ENCODE peak calls at places on chromosomes 12 and 14, in four cellular contexts. R, T, D and B are unnamed samples.

GRCh38 chr14:105294142-105294597 is 6.6 kb downstream of the BRF1 start:
- DNase-seq in R (no peak), T (no peak), D (no peak), B (no peak)

GRCh38 chr14:72558721-72559120 is 335.2 kb downstream of the DPF3 start:
- DNase-seq in R (no peak), T (no peak), D (no peak), B (no peak)

GRCh38 chr12:68633614-68634558 is 23.2 kb downstream of the RAP1B start:
- DNase-seq in R (no peak), T (no peak), D (no peak), B (no peak)

GRCh38 chr12:112837629-112838191 is 46.2 kb downstream of the RPH3A start:
- DNase-seq in R (no peak), T (no peak), D (peak), B (no peak)

GRCh38 chr12:109645708-109646107 is 67.9 kb upstream of the FAM222A start:
- DNase-seq in R (no peak), T (no peak), D (no peak), B (no peak)

GRCh38 chr12:112005419-112006395 is 7.3 kb downstream of the TMEM116 start:
- DNase-seq in R (peak), T (no peak), D (no peak), B (peak)

GRCh38 chr12:47938093-47938492 is 25.3 kb upstream of the TMEM106C start:
- DNase-seq in R (no peak), T (no peak), D (no peak), B (no peak)

GRCh38 chr12:113689047-113689610 is 217.5 kb upstream of the LHX5 start:
- DNase-seq in R (no peak), T (no peak), D (no peak), B (no peak)

DNA sequence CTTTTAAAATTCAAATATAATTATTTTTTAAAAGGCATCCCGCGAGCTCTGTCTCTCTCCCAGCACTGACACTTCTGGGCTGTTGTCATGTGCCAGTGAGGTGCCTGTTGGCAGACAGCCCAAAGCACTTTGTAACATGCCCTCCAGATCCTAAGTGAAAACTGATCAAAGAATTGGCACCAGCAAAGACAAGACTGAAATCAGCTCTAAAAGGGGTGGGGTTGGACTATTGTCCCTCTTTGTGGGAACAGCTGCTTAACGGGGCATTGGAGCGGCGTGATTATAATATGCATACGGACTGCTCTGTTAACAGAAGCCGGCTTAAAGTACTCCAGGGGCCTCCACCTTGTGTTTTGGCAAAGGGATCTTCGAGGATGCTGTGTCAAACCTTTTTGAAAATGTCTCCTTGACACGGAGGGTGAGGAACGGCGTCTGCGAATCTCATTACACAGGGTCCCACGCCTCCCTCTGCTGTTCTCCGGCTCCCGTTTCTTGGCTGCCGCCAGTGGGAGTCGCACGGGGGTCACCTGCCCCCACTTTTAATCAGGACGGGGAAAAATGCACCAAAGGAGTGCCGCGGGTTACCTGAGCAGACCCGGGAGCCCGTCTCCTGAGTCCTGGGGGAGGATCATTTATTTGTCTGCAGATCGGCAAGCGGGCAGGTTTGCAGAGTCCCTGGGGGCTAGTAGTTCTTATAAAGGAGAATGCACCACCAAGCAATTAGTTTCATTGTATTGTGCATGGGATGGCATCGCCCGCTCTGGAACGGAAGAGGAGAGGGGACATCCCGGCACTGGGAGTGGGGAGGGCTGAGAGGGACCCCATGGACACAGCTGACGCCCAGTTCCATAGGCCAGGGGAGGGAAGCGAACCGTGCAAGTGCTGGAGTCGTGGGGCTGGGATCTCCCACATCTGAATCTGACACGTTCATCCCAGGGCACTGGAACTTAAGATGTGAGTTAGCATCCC is 44.3 kb downstream of the SPRING1 start:
- DNase-seq in R (no peak), T (no peak), D (peak), B (no peak)
- TF ChIP-seq FOXM1 in R (no peak), T (no peak), D (no peak), B (no peak)

DNA sequence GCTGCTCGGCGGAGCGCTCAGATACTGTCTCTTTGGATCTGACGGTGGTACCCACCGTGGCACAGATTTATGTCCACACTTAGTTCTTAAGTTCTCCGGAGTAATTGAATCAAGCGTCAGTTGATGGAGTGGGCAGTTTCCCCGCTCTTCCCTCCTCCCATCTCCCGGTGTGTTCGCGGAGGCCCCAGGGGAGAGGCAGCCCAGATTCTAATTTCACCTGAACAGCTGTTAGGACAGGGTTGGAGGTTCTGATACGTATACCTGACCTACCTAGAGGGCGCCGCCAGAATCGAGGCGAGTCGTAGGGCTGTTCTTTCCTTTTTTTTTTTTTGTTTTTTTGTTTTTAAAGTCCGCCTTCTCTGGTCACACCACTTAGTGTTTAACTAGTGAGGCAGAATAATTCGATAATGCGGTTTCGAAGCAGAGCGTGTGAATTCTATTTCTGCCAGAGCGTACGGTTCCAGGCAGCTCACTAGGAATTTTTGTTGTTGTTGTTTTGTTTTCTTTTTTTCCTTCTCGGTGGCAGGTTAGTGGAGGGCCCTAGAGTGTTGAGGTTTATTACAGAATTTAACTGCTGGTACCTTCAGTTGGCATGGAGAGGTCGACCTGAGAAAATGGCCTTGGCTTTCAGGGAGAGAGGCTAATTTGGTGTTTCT is 22.3 kb upstream of the GNS start:
- DNase-seq in R (no peak), T (no peak), D (no peak), B (peak)
- TF ChIP-seq SP1 in R (no peak), T (no peak), D (no peak), B (no peak)

GRCh38 chr12:132218915-132219314 is 74.7 kb downstream of the NOC4L start:
- DNase-seq in R (peak), T (no peak), D (peak), B (peak)
- TF ChIP-seq FOXM1 in R (no peak), T (no peak), D (no peak), B (no peak)

GRCh38 chr12:12297201-12297830 is 30.5 kb upstream of the LRP6 start:
- DNase-seq in R (no peak), T (no peak), D (no peak), B (no peak)
- TF ChIP-seq SP1 in R (no peak), T (no peak), D (no peak), B (no peak)